ENCODE peak calls at places on chromosomes 2 and 18, in nine cellular contexts. O is H7, D is AG04450, T is neuronal stem cell, F is mesendoderm, Z is fibroblast of pulmonary artery, Y is WERI-Rb-1, C is cardiac fibroblast, R is endodermal cell. K is an unnamed sample.

GRCh38 chr2:130834923-130835765 is 1.6 kb upstream of the ARHGEF4 start:
- DNase-seq in O (no peak), D (no peak), T (no peak), F (no peak), Z (no peak), Y (peak; percentile 86), C (no peak), R (peak; percentile 59), K (no peak)

GRCh38 chr2:108805782-108806181 is 19.2 kb downstream of the CCDC138 start:
- DNase-seq in O (no peak), D (no peak), T (no peak), F (no peak), Z (no peak), Y (no peak), C (no peak), R (no peak), K (no peak)

GRCh38 chr2:71336802-71337201 is 5.2 kb downstream of the ZNF638 start:
- DNase-seq in O (no peak), D (no peak), T (no peak), F (no peak), Z (peak; percentile 24), Y (no peak), C (peak; percentile 19), R (no peak), K (no peak)

GRCh38 chr18:65235966-65236634 is 514.7 kb upstream of the CDH7 start:
- DNase-seq in O (no peak), D (no peak), T (no peak), F (peak; percentile 30), Z (no peak), Y (no peak), C (no peak), R (no peak), K (no peak)

GRCh38 chr2:213723707-213724106 is 439.4 kb downstream of the SPAG16 start:
- DNase-seq in O (no peak), D (no peak), T (no peak), F (peak; percentile 75), Z (no peak), Y (no peak), C (no peak), R (no peak), K (no peak)

GRCh38 chr2:199055336-199055735 is 402.4 kb downstream of the SATB2 start:
- DNase-seq in O (no peak), D (no peak), T (no peak), F (no peak), Z (no peak), Y (no peak), C (no peak), R (no peak), K (no peak)

GRCh38 chr18:69703461-69703860 is 244.2 kb downstream of the CD226 start:
- DNase-seq in O (no peak), D (no peak), T (no peak), F (no peak), Z (no peak), Y (no peak), C (no peak), R (no peak), K (no peak)

GRCh38 chr2:179467111-179467510 is 202.5 kb upstream of the SESTD1 start:
- DNase-seq in O (no peak), D (no peak), T (no peak), F (no peak), Z (peak; percentile 34), Y (no peak), C (no peak), R (no peak), K (no peak)

GRCh38 chr2:56981554-56981953 is 797.8 kb downstream of the CCDC85A start:
- DNase-seq in O (no peak), D (no peak), T (no peak), F (no peak), Z (no peak), Y (no peak), C (no peak), R (no peak), K (no peak)

GRCh38 chr2:16012626-16013501 is 72.5 kb downstream of the MYCN start:
- DNase-seq in O (peak; percentile 86), D (no peak), T (no peak), F (peak; percentile 75), Z (no peak), Y (no peak), C (no peak), R (peak; percentile 70), K (peak; percentile 8)

GRCh38 chr2:20092226-20092900 is 40.9 kb upstream of the LAPTM4A start:
- DNase-seq in O (no peak), D (no peak), T (no peak), F (no peak), Z (no peak), Y (no peak), C (no peak), R (no peak), K (no peak)

DNA sequence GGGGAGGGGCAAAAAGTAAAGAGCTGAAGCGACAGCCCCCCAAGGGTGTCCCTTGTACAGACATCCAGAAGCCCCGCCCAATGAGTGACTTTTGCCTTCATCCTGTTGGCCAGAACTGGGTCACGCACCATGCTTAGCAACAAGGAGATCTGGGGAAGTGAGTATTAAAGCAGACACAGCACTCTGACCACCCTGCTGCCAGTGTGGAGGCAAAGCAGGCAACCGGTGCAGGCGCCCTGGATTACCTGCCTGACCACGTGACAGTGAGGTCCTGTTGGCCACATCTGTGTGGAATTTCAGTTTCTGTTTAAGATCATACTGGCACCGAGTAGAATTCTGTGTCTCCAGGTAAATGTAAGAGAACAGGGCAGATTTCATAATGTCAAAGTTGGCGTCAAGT is 21.6 kb upstream of the BIN1 start:
- DNase-seq in O (peak; percentile 83), D (no peak), T (no peak), F (peak; percentile 82), Z (no peak), Y (peak; percentile 71), C (no peak), R (peak; percentile 91), K (peak; percentile 86)
- H3K4me3 ChIP-seq in O (no peak overlapping the region), D (no peak overlapping the region), T (no peak overlapping the region), F (no peak overlapping the region), Z (no peak overlapping the region), Y (no peak overlapping the region), C (no peak overlapping the region), R (no peak overlapping the region), K (no peak overlapping the region)

GRCh38 chr2:207184768-207185167 is 19.0 kb upstream of the KLF7 start:
- DNase-seq in O (no peak), D (no peak), T (no peak), F (no peak), Z (no peak), Y (no peak), C (no peak), R (no peak), K (no peak)

GRCh38 chr2:207185372-207185771 is 19.6 kb upstream of the KLF7 start:
- DNase-seq in O (no peak), D (no peak), T (no peak), F (no peak), Z (no peak), Y (no peak), C (no peak), R (no peak), K (no peak)

GRCh38 chr2:207183506-207183905 is 17.8 kb upstream of the KLF7 start:
- DNase-seq in O (no peak), D (no peak), T (no peak), F (no peak), Z (no peak), Y (no peak), C (no peak), R (no peak), K (no peak)

GRCh38 chr2:207182916-207183315 is 17.2 kb upstream of the KLF7 start:
- DNase-seq in O (no peak), D (no peak), T (no peak), F (no peak), Z (no peak), Y (no peak), C (peak; percentile 43), R (no peak), K (no peak)

GRCh38 chr2:207184348-207184747 is 18.6 kb upstream of the KLF7 start:
- DNase-seq in O (no peak), D (no peak), T (no peak), F (no peak), Z (peak; percentile 39), Y (no peak), C (peak; percentile 56), R (no peak), K (no peak)
- H3K4me3 ChIP-seq in O (no peak overlapping the region), D (no peak overlapping the region), T (no peak overlapping the region), F (no peak overlapping the region), Z (no peak overlapping the region), Y (no peak overlapping the region), C (no peak overlapping the region), R (no peak overlapping the region), K (no peak overlapping the region)

DNA sequence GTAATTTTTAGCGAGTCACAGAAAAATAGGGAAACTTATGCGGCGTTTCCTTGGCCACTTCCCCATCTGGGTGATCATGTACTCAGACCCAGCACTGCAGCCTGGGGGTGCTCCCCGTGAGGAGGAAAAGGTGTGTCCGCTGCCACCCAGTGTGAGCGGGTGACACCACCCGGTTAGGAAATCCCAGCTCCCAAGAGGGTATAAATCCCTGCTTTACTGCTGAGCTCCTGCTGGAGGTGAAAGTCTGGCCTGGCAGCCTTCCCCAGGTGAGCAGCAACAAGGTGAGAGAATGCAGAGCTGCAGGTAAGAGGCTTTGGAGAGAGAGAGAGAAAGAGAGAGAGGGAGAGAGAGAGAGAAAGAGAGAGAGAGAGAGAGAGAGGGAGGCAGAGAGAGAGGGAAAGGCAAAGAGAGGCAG is at the start of gene IL1R2:
- DNase-seq in O (no peak), D (no peak), T (no peak), F (no peak), Z (no peak), Y (no peak), C (no peak), R (no peak), K (no peak)
- H3K4me3 ChIP-seq in O (no peak within 1 kb of the TSS), D (no peak within 1 kb of the TSS), T (no peak within 1 kb of the TSS), F (no peak within 1 kb of the TSS), Z (no peak within 1 kb of the TSS), Y (no peak within 1 kb of the TSS), C (no peak within 1 kb of the TSS), R (no peak within 1 kb of the TSS), K (no peak within 1 kb of the TSS)

GRCh38 chr2:233385489-233386044 is 31.3 kb downstream of the DGKD start:
- DNase-seq in O (peak; percentile 25), D (no peak), T (no peak), F (no peak), Z (no peak), Y (no peak), C (peak; percentile 42), R (no peak), K (no peak)

GRCh38 chr2:233389601-233390125 is 35.4 kb downstream of the DGKD start:
- DNase-seq in O (peak; percentile 21), D (no peak), T (no peak), F (no peak), Z (no peak), Y (no peak), C (no peak), R (no peak), K (no peak)

GRCh38 chr2:233386382-233387041 is 32.2 kb downstream of the DGKD start:
- DNase-seq in O (peak; percentile 23), D (no peak), T (no peak), F (no peak), Z (peak; percentile 64), Y (no peak), C (peak; percentile 80), R (no peak), K (no peak)

GRCh38 chr2:233387225-233387624 is 32.9 kb downstream of the DGKD start:
- DNase-seq in O (no peak), D (peak; percentile 11), T (no peak), F (no peak), Z (no peak), Y (no peak), C (no peak), R (no peak), K (peak; percentile 15)

GRCh38 chr2:233387667-233388528 is 33.6 kb downstream of the DGKD start:
- DNase-seq in O (peak; percentile 42), D (peak; percentile 84), T (no peak), F (no peak), Z (peak; percentile 98), Y (no peak), C (peak; percentile 99), R (no peak), K (no peak)
- H3K4me3 ChIP-seq in O (no peak overlapping the region), D (peak overlapping the region; percentile 42), T (no peak overlapping the region), F (no peak overlapping the region), Z (no peak overlapping the region), Y (no peak overlapping the region), C (peak overlapping the region; percentile 9), R (no peak overlapping the region), K (no peak overlapping the region)